ENCODE peak calls at places on chromosome 22, in five cellular contexts. J, W, M, B and N are unnamed samples.
A peak's percentile ranks its signal among the peaks of the same experiment; 100 is the strongest.

GRCh38 chr22:34429314-34429713 is 509.0 kb upstream of the LARGE1 start:
- DNase-seq in B (no peak), J (no peak), M (no peak), W (no peak), N (no peak)

GRCh38 chr22:44360686-44361381 is 48.1 kb upstream of the SHISAL1 start:
- DNase-seq in B (peak; percentile 94), M (peak; percentile 47), J (no peak), W (no peak), N (no peak)

GRCh38 chr22:17149073-17149815 is 9.8 kb downstream of the HDHD5 start:
- DNase-seq in W (no peak), M (no peak), B (peak; percentile 19), J (no peak), N (no peak)

GRCh38 chr22:40592352-40593113 is 44.0 kb downstream of the MRTFA start:
- DNase-seq in W (no peak), J (no peak), M (no peak), B (no peak), N (no peak)

GRCh38 chr22:17774206-17774927 is at the start of gene BID:
- DNase-seq in W (no peak), B (no peak), M (no peak), J (peak; percentile 28), N (no peak)

GRCh38 chr22:19361501-19362103 is 69.9 kb downstream of the HIRA start:
- DNase-seq in J (no peak), B (no peak), W (no peak), M (no peak), N (peak; percentile 82)

GRCh38 chr22:33620085-33620484 is 300.2 kb downstream of the LARGE1 start:
- DNase-seq in J (no peak), W (no peak), M (no peak), B (no peak), N (no peak)

GRCh38 chr22:24965822-24966626 is 13.5 kb downstream of the KIAA1671 start:
- DNase-seq in B (no peak), J (no peak), M (no peak), W (no peak), N (no peak)

GRCh38 chr22:22800716-22801115 is 86.9 kb upstream of the IGLL5 start:
- DNase-seq in J (no peak), M (no peak), B (peak; percentile 55), W (no peak), N (no peak)

GRCh38 chr22:35347462-35347861 is 33.4 kb upstream of the HMOX1 start:
- DNase-seq in J (no peak), W (no peak), M (no peak), B (no peak), N (no peak)

GRCh38 chr22:40484906-40485660 is 114.7 kb downstream of the SGSM3 start:
- DNase-seq in M (no peak), W (no peak), J (no peak), B (no peak), N (no peak)

GRCh38 chr22:23862103-23862502 is 4.4 kb downstream of the SLC2A11 start:
- DNase-seq in W (no peak), B (no peak), M (no peak), J (no peak), N (no peak)

GRCh38 chr22:43482310-43482625 is 70.5 kb downstream of the MPPED1 start:
- DNase-seq in B (no peak), M (no peak), W (no peak), J (no peak), N (no peak)

GRCh38 chr22:37905534-37906363 is at the start of gene MICALL1:
- DNase-seq in W (no peak), M (no peak), B (peak; percentile 83), J (peak; percentile 81), N (no peak)

GRCh38 chr22:24506802-24507438 is 11.8 kb downstream of the UPB1 start:
- DNase-seq in W (no peak), J (no peak), B (no peak), M (no peak), N (no peak)

GRCh38 chr22:31342389-31343125 is 3.6 kb downstream of the PATZ1 start:
- DNase-seq in W (no peak), J (no peak), M (no peak), B (no peak), N (no peak)
- H3K4me3 ChIP-seq in W (peak overlapping the region; percentile 89), J (no peak overlapping the region), M (peak overlapping the region; percentile 72), B (peak overlapping the region; percentile 24), N (no peak overlapping the region)

GRCh38 chr22:41842996-41843970 is 10.4 kb downstream of the SREBF2 start:
- DNase-seq in J (no peak), W (no peak), B (no peak), M (no peak), N (no peak)
- TF ChIP-seq CTCF in J (no peak), W (no peak), B (no peak), M (no peak), N (no peak)

DNA sequence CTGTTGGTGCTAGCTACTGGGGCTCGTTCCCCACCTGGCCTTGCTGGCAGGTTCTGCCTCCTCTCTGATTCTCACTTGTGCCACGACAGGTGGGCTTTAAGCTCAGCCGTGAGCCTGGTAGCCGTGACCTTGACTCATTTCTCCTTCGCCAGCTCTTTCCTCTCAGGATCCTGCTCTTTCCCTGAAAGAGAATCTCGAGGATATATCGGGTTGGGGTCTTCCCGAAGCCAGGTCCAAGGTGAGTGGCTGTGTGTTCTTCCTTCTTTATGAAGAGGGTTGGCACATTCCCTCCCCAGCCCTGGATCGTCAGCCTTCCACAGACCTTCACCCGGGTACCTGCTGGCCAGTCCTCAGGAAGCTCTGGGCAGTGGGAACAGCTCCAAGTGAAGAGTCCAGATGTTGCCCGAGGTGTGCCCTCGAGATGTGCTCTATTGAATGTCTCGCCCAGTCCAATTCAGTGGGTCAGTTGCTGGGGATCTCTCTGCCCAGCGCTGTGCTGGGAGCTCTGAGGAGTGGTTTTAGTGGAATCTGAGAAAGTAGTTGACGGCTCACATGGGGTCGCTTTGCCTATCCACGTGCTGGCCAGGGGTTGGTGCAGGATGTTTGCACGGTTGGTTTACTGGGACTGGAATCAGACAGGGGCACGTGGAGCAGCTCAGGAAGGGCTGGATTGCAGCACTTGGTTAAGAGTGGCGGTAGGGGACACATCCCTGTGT is 1.4 kb downstream of the ZNF74 start:
- DNase-seq in W (no peak), J (no peak), M (no peak), B (peak; percentile 56), N (no peak)
- H3K4me3 ChIP-seq in W (peak overlapping the region; percentile 97), J (no peak overlapping the region), M (peak overlapping the region; percentile 64), B (no peak overlapping the region), N (no peak overlapping the region)

GRCh38 chr22:42114721-42115120 is 15.9 kb downstream of the CYP2D6 start:
- DNase-seq in W (no peak), B (no peak), M (no peak), J (no peak), N (no peak)
- TF ChIP-seq CTCF in W (peak; percentile 77), B (no peak), M (peak; percentile 55), J (no peak), N (peak; percentile 35)

DNA sequence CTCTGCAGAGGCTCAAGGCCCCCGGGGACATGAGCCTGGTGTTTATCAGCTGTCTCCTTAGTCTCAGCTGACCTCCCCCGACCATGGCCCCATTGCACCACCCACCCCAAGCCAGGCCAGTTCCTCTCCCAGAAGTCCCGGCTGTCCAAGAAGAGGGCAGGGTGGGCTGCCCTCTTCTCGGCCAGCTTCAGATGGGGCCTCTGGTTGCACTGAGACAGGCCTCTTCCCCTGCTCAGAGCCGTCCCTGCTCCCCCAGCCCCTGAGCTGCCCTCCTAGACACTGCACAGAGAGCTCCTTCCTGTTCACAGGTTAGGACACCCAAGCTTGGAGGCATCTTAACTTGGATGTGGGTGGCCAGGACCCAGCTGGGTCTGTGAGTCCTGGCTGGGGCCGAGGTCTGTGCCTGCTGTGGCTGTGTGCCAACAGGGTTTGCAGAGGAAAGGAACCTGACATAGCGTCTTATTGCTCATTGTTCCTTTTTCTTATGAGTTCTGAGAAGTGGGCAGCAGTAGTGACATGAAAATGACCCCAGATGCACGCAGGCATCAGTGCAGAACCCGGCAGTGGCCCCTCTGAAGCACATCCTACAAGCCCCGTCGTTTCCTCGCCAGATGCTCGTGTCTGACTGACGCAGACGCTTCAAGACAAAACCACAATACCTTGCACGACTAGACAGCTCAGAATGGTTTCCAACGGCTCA is 5.5 kb downstream of the TRABD start:
- DNase-seq in B (no peak), M (no peak), J (no peak), W (no peak), N (no peak)
- H3K4me3 ChIP-seq in B (peak overlapping the region; percentile 51), M (peak overlapping the region; percentile 24), J (peak overlapping the region; percentile 18), W (no peak overlapping the region), N (peak overlapping the region; percentile 60)

GRCh38 chr22:29202231-29203192 is 3.2 kb upstream of the EMID1 start:
- DNase-seq in B (no peak), W (no peak), M (no peak), J (peak; percentile 28), N (no peak)
- TF ChIP-seq CTCF in B (no peak), W (peak; percentile 80), M (no peak), J (peak; percentile 23), N (peak; percentile 53)

GRCh38 chr22:45683248-45683647 is 11.6 kb downstream of the ATXN10 start:
- DNase-seq in J (no peak), W (no peak), M (no peak), B (no peak), N (no peak)

GRCh38 chr22:45682069-45682468 is 10.4 kb downstream of the ATXN10 start:
- DNase-seq in B (no peak), W (no peak), J (no peak), M (no peak), N (no peak)

GRCh38 chr22:45678961-45679912 is 7.6 kb downstream of the ATXN10 start:
- DNase-seq in J (no peak), W (no peak), B (no peak), M (peak; percentile 76), N (no peak)

GRCh38 chr22:45683680-45684079 is 12.0 kb downstream of the ATXN10 start:
- DNase-seq in M (no peak), J (no peak), B (no peak), W (no peak), N (no peak)

GRCh38 chr22:45680932-45681700 is 9.5 kb downstream of the ATXN10 start:
- DNase-seq in W (no peak), M (peak; percentile 52), B (no peak), J (no peak), N (no peak)
- H3K4me3 ChIP-seq in W (no peak overlapping the region), M (peak overlapping the region; percentile 3), B (no peak overlapping the region), J (no peak overlapping the region), N (no peak overlapping the region)

GRCh38 chr22:32204856-32205722 is at the start of gene RFPL2:
- DNase-seq in M (no peak), W (no peak), B (no peak), J (no peak), N (no peak)

GRCh38 chr22:32204211-32204855 is 540 bp downstream of the RFPL2 start:
- DNase-seq in J (no peak), B (no peak), M (no peak), W (no peak), N (no peak)

GRCh38 chr22:32206774-32207758 is 2.2 kb upstream of the RFPL2 start:
- DNase-seq in W (no peak), J (no peak), M (no peak), B (no peak), N (no peak)

GRCh38 chr22:32207971-32208480 is 3.2 kb upstream of the RFPL2 start:
- DNase-seq in M (no peak), W (no peak), J (no peak), B (no peak), N (no peak)

GRCh38 chr22:32205974-32206773 is 1.3 kb upstream of the RFPL2 start:
- DNase-seq in J (no peak), M (no peak), B (no peak), W (no peak), N (no peak)
- TF ChIP-seq CTCF in J (no peak), M (no peak), B (no peak), W (peak; percentile 70), N (no peak)

GRCh38 chr22:39114157-39114511 is 17.1 kb downstream of the APOBEC3H start:
- DNase-seq in J (no peak), W (peak; percentile 49), B (no peak), M (no peak), N (no peak)
- H3K4me3 ChIP-seq in J (no peak overlapping the region), W (no peak overlapping the region), B (no peak overlapping the region), M (no peak overlapping the region), N (no peak overlapping the region)